ENCODE peak calls at places on chromosomes 3 and 15, in eight cellular contexts. R is hepatocyte, G is pancreas, N is neural progenitor cell, C is A549, F is lung, O is endothelial cell of umbilical vein, A is ovary. T is an unnamed sample.

GRCh38 chr3:119444590-119444989 is 18.8 kb downstream of the TMEM39A start:
- DNase-seq in C (no peak), A (no peak), O (no peak), N (no peak), G (no peak), F (no peak), R (no peak), T (no peak)

GRCh38 chr3:136728918-136729317 is 23.3 kb downstream of the STAG1 start:
- DNase-seq in C (no peak), O (no peak), N (peak; percentile 41), R (peak; percentile 18), G (no peak), F (no peak), A (no peak), T (no peak)

GRCh38 chr15:39079296-39079834 is 501.5 kb upstream of the THBS1 start:
- DNase-seq in R (peak; percentile 48), O (peak; percentile 63), G (peak; percentile 32), N (no peak), F (no peak), A (no peak), C (peak; percentile 19), T (no peak)

GRCh38 chr3:156024904-156025303 is 95.5 kb upstream of the KCNAB1 start:
- DNase-seq in G (no peak), C (no peak), N (peak; percentile 76), O (no peak), F (no peak), A (no peak), R (no peak), T (no peak)

GRCh38 chr3:198108756-198109155 is 148.7 kb downstream of the LMLN start:
- DNase-seq in A (no peak), R (no peak), F (no peak), O (no peak), G (no peak), C (no peak), N (no peak), T (no peak)

GRCh38 chr3:188807002-188807401 is 364.8 kb upstream of the TPRG1 start:
- DNase-seq in F (no peak), C (no peak), R (no peak), G (no peak), O (peak; percentile 27), N (no peak), A (no peak), T (no peak)

GRCh38 chr3:49013738-49014660 is 4.4 kb downstream of the DALRD3 start:
- DNase-seq in F (no peak), N (no peak), G (peak; percentile 83), O (peak; percentile 28), R (peak; percentile 67), C (peak; percentile 43), A (peak; percentile 43), T (peak; percentile 35)

GRCh38 chr3:197373096-197373495 is 74.7 kb upstream of the DLG1 start:
- DNase-seq in G (no peak), C (no peak), A (no peak), F (no peak), R (no peak), N (no peak), O (no peak), T (no peak)

GRCh38 chr15:67997996-67998395 is 56.1 kb upstream of the PIAS1 start:
- DNase-seq in R (no peak), O (no peak), N (no peak), F (no peak), C (peak; percentile 47), G (no peak), A (no peak), T (no peak)

GRCh38 chr15:90557651-90558084 is 27.9 kb downstream of the CRTC3 start:
- DNase-seq in C (no peak), F (peak; percentile 64), G (peak; percentile 88), O (peak; percentile 53), R (peak; percentile 41), N (no peak), A (peak; percentile 87), T (peak; percentile 83)

GRCh38 chr15:32743411-32744145 is 25.8 kb downstream of the GREM1 start:
- DNase-seq in G (no peak), R (no peak), A (no peak), O (no peak), F (no peak), C (no peak), N (no peak), T (no peak)

GRCh38 chr15:88982304-88982945 is 69.2 kb upstream of the MFGE8 start:
- DNase-seq in C (peak; percentile 72), A (peak; percentile 26), G (no peak), F (no peak), O (no peak), N (no peak), R (peak; percentile 54), T (peak; percentile 88)

GRCh38 chr3:99974989-99975388 is 139.3 kb downstream of the FILIP1L start:
- DNase-seq in F (no peak), N (no peak), R (no peak), A (no peak), G (no peak), C (no peak), O (no peak), T (no peak)

GRCh38 chr3:125202197-125202596 is 10.4 kb downstream of the SLC12A8 start:
- DNase-seq in C (no peak), G (no peak), O (no peak), A (no peak), N (peak; percentile 29), F (no peak), R (no peak), T (no peak)

GRCh38 chr15:67120839-67121540 is 55.6 kb downstream of the SMAD3 start:
- DNase-seq in N (no peak), G (peak; percentile 86), O (peak; percentile 98), R (peak; percentile 86), A (peak; percentile 91), C (peak; percentile 87), F (peak; percentile 76), T (peak; percentile 90)

GRCh38 chr15:90165659-90166489 is 35.3 kb upstream of the SEMA4B start:
- DNase-seq in R (peak; percentile 95), F (peak; percentile 92), N (no peak), G (no peak), A (no peak), C (peak; percentile 95), O (peak; percentile 95), T (peak; percentile 61)

GRCh38 chr3:117734431-117734830 is 1024.9 kb downstream of the TUSC7 start:
- DNase-seq in C (no peak), G (no peak), A (no peak), R (no peak), O (no peak), N (no peak), F (no peak), T (no peak)

DNA sequence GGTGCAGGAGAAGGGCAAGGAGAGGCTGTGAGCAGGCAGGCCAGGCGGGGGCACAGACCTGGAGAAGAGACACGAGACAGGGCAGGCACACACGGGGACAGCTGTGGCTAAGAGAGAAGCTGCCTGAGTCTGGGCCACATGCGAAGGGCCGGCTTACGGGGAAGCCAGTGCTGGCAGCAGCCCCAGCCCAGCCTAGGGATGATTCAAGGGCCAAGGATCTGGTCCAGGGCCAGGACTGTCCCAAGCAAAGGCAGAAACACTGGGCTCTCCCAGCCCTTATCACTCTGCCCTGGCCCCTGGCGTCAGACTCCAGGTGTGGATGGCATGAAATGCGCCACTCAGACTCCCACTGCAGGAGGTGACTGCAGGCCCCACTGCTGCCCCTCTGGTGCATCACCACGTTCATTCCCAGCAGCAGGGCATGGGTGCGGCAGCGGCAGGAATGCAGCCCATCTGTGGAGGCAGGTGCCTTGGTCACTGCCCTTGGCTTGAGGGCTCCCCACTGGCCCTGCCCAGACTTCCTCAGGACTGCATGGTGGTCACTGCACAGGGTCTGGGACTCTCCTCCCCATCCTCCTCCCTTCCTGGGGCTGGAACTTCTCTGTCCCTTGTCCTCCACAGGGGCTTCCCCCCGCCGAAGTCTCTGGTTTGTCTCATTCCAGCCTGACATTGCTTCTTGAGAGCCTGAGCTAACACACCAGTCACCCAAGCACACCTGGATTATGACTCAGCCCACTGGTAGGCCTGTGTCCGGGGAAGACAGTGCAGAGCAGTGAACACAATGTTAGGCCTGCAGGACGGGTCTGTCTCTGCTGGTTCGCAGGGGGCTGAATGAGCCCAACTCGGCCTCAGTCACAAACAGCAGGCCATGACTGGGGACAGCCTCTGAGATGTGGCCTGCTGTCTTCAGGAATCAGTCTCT is 69.3 kb downstream of the TBC1D2B start:
- DNase-seq in A (peak; percentile 89), R (no peak), F (peak; percentile 69), O (no peak), G (peak; percentile 95), N (no peak), C (no peak), T (peak; percentile 86)
- H3K4me1 ChIP-seq in A (peaks cover 24% of the 10 kb centered on the region), R (peaks cover 20% of the 10 kb centered on the region), F (peaks cover 37% of the 10 kb centered on the region), O (no peaks in the 10 kb centered on the region), G (peaks cover 92% of the 10 kb centered on the region), N (peaks cover 6% of the 10 kb centered on the region), C (peaks cover 28% of the 10 kb centered on the region), T (peaks cover 45% of the 10 kb centered on the region)

DNA sequence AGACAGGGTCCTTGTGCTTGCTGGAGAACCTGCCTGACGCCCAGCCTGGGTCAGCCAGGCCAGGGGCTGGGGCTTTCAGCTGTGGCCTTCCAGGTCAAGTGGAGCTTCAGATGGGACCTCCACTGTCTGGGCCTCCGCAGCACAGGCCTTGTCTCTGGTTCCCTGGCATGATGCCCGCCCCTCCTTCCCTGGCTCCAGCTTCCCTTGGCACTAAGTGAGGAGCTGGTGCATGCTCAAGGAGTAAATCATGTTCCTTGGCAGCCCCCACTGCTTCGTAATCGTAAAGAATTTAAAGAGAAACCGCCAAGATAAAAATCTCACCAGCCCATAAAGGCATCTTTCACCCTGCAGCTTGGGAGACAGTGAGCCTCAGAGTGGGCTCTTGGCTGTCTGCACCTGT is 8.9 kb downstream of the SEMA3F start:
- DNase-seq in R (peak; percentile 60), F (peak; percentile 61), N (no peak), G (peak; percentile 68), A (peak; percentile 70), C (peak; percentile 50), O (peak; percentile 75), T (peak; percentile 61)
- H3K4me1 ChIP-seq in R (peaks cover 37% of the 10 kb centered on the region), F (peaks cover 50% of the 10 kb centered on the region), N (peaks cover 60% of the 10 kb centered on the region), G (no peaks in the 10 kb centered on the region), A (peaks cover 24% of the 10 kb centered on the region), C (peaks cover 95% of the 10 kb centered on the region), O (peaks cover 98% of the 10 kb centered on the region), T (peaks cover 26% of the 10 kb centered on the region)

DNA sequence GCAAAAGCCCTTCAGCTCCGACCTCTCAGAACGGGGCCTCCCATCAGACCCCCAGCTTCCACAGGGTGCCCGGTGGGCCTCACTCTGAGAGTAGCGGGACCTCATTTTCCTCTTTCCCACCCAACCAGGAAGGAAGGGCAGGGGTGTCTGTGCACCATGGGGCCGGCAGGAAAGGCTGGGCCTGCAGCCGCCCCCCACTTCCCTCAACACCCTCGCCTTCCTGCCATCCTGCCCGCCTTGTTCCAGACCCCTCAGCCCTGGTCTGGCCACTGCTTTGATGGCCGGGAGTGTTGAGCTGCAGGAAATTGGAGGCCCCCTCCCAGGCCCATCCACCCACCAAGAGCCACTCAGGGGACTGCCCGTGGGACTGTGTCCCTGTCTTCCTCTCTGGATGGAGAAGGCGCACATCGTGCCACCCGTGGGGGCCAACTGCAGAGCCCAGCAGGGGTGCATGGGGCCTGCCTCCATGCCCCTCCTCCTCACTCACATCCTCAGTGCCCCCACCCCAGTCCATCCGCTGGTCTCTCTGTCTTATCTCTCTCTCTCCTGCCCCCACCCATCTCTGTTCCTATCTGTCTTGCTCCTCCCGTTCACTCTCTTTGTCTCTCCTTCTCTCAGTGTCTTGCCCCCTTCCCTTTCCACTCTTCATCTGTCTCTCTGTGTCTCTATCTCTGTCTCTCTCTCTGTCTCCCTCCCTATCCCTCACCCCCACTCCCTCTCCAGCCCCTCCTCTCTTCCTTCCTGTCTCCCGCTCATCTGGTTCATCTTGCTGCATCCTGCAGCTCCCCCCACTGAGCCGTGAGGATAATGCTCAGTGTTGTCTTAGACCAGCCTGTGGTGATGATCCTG is 1.8 kb upstream of the PLXND1 start:
- DNase-seq in R (peak; percentile 44), N (peak; percentile 63), A (no peak), G (no peak), F (no peak), C (no peak), O (peak; percentile 59), T (no peak)
- H3K4me1 ChIP-seq in R (peaks cover 24% of the 10 kb centered on the region), N (peaks cover 13% of the 10 kb centered on the region), A (peaks cover 10% of the 10 kb centered on the region), G (peaks cover 4% of the 10 kb centered on the region), F (peaks cover 36% of the 10 kb centered on the region), C (peaks cover 67% of the 10 kb centered on the region), O (peaks cover 50% of the 10 kb centered on the region), T (peaks cover 60% of the 10 kb centered on the region)

GRCh38 chr15:41401904-41402267 is 410 bp downstream of the NDUFAF1 start:
- DNase-seq in R (no peak), N (no peak), F (no peak), A (no peak), C (no peak), G (no peak), O (no peak), T (no peak)
- H3K4me1 ChIP-seq in R (no peaks in the 10 kb centered on the region), N (no peaks in the 10 kb centered on the region), F (peaks cover 6% of the 10 kb centered on the region), A (peaks cover 5% of the 10 kb centered on the region), C (peaks cover 3% of the 10 kb centered on the region), G (no peaks in the 10 kb centered on the region), O (peaks cover 5% of the 10 kb centered on the region), T (no peaks in the 10 kb centered on the region)

T was measured in heart left ventricle.